ENCODE peak calls at places on chromosomes 6 and 20, in five cellular contexts. V is prostate gland, Y is pancreas, W is adrenal gland, Z is esophagus muscularis mucosa. N is an unnamed sample. For H3K4me1, the result is how much of the 10 kb centered on the place peaks cover.

GRCh38 chr6:170370413-170370812 is 63.9 kb downstream of the FAM120B start:
- DNase-seq in W (no peak), Y (no peak), Z (no peak), V (no peak), N (no peak)

GRCh38 chr20:41848180-41848579 is 230.0 kb upstream of the CHD6 start:
- DNase-seq in V (no peak), Z (no peak), Y (no peak), W (no peak), N (no peak)

GRCh38 chr20:13648291-13648690 is 9.6 kb upstream of the TASP1 start:
- DNase-seq in W (no peak), V (no peak), Z (no peak), Y (no peak), N (no peak)

GRCh38 chr6:34709386-34709785 is 12.8 kb upstream of the ILRUN start:
- DNase-seq in Z (no peak), V (peak), Y (peak), W (peak), N (peak)

GRCh38 chr6:2630362-2630761 is 120.4 kb downstream of the MYLK4 start:
- DNase-seq in Z (no peak), Y (no peak), V (no peak), W (peak), N (no peak)

GRCh38 chr6:71383476-71383875 is 94.9 kb downstream of the OGFRL1 start:
- DNase-seq in Y (peak), W (no peak), V (no peak), Z (no peak), N (no peak)

GRCh38 chr6:53020005-53020744 is 25.1 kb upstream of the GSTA4 start:
- DNase-seq in Z (no peak), Y (no peak), V (no peak), W (no peak), N (no peak)

GRCh38 chr20:63957690-63958441 is 1.6 kb upstream of the UCKL1 start:
- DNase-seq in Y (peak), Z (no peak), V (no peak), W (peak), N (no peak)

GRCh38 chr6:150435360-150435759 is 66.5 kb downstream of the IYD start:
- DNase-seq in W (no peak), Y (no peak), Z (no peak), V (no peak), N (no peak)

GRCh38 chr6:130920969-130921368 is 93.8 kb downstream of the SMLR1 start:
- DNase-seq in W (no peak), Z (no peak), V (no peak), Y (no peak), N (no peak)

GRCh38 chr20:58659841-58660240 is 8.8 kb downstream of the STX16 start:
- DNase-seq in Z (peak), Y (no peak), V (no peak), W (no peak), N (no peak)

GRCh38 chr20:11952621-11953020 is 34.9 kb downstream of the BTBD3 start:
- DNase-seq in Y (no peak), W (no peak), V (no peak), Z (no peak), N (no peak)

GRCh38 chr6:127690092-127690491 is 113.1 kb downstream of the C6orf58 start:
- DNase-seq in W (no peak), Y (no peak), Z (no peak), V (no peak), N (no peak)

GRCh38 chr6:138765896-138766487 is 7.6 kb upstream of the CCDC28A start:
- DNase-seq in V (no peak), Y (no peak), W (no peak), Z (no peak), N (no peak)

GRCh38 chr6:99522531-99522930 is 7.3 kb upstream of the USP45 start:
- DNase-seq in Z (no peak), W (peak), Y (no peak), V (no peak), N (no peak)

GRCh38 chr6:6091608-6092002 is 84.9 kb upstream of the NRN1 start:
- DNase-seq in Z (no peak), W (no peak), Y (no peak), V (no peak), N (no peak)

DNA sequence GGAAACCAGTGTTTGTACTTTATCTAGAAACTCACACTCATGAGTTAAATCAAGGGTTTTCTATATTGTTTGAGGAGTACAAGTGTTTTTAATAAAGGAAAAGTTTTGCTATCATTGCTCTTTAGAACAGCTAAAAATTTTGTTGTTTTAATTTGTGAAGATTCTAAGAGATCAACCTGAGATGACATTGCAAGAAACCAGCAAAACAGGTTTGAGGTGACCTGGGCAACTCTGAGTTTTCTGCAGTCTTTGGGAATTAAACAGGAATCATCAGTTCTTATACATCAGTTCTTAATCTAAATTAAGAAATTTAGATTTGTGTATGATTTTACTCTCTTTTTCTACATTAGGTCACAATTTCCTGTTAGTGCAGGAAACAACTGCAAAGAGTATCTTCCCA is 114.5 kb downstream of the JAG1 start:
- DNase-seq in W (no peak), Z (no peak), V (no peak), Y (no peak), N (no peak)
- H3K4me3 ChIP-seq in W (no peak), Z (no peak), V (no peak), Y (no peak), N (no peak)

GRCh38 chr6:26224940-26225847 is 138.0 kb downstream of the HFE start:
- DNase-seq in Y (no peak), W (no peak), Z (no peak), V (peak), N (no peak)
- H3K4me1 ChIP-seq in Y (under half), W (under half), Z (under half), V (under half), N (under half)

GRCh38 chr20:3633913-3634478 is 29.2 kb downstream of the GFRA4 start:
- DNase-seq in V (no peak), Y (no peak), Z (no peak), W (no peak), N (no peak)
- TF ChIP-seq CTCF in V (no peak), Y (no peak), Z (no peak), W (no peak), N (no peak)

GRCh38 chr6:134757911-134758361 is 192.0 kb downstream of the ALDH8A1 start:
- DNase-seq in Y (no peak), Z (no peak), W (no peak), V (no peak), N (no peak)
- H3K4me3 ChIP-seq in Y (no peak), Z (no peak), W (no peak), V (no peak), N (no peak)

DNA sequence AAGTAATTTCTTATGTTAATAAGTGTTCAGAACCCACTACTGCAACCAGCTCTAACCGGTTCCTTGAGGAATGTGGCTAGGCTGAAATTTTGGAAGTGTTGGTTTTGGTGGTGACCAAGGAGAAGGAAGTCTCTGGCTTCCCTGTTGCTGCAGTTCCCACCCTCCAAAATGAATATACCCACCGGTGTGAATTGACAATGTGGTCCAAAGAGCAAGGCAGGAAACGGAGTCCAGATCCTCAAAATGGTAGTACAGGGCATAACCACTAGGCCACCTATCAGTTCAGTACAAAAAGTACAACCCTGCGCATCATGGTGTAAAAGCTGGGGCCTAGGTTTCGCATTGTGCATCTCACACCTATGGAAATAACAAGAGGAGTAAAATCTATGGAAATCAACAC is 2.8 kb downstream of the ADNP start:
- DNase-seq in W (no peak), Y (no peak), V (no peak), Z (no peak), N (no peak)
- H3K4me1 ChIP-seq in W (half or more), Y (under half), V (under half), Z (half or more), N (half or more)

GRCh38 chr6:77462359-77463307 is 658 bp downstream of the HTR1B start:
- DNase-seq in V (no peak), Z (no peak), W (no peak), Y (peak), N (peak)
- TF ChIP-seq CTCF in V (no peak), Z (peak), W (no peak), Y (no peak), N (no peak)

DNA sequence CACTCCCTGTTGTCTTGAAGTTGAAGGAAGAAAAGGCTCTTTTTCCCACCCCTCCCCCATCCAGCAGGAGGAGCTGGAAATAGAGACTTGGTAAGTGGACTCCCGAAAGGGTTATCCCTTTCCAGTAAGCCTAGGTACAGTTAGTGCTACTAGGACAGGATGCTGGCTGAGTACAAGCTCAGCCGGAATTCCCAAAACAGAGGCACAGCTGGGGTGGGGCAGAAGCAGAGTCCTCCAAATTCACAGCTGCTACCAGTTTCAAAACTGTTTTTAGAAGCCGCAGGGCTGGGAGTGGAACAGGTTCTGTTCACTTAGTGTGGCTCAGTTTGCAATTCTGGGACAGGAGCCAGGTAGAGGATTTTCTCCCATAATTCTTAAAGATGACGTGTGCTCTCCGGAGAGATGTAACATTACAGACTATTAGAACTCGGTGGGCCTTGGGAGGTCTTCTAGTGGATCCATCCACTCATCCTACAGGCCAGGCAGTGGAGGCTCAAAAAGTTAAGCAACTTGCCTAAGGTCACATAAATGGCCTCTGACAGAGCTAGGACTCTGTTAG is 19.0 kb upstream of the UTRN start:
- DNase-seq in Z (no peak), Y (no peak), W (peak), V (peak), N (peak)
- H3K4me3 ChIP-seq in Z (peak), Y (peak), W (no peak), V (no peak), N (no peak)

N was measured in lower lobe of right lung.